ENCODE peak calls at places on chromosomes 4 and X, in four cellular contexts. P is mammary epithelial cell, R is tibial artery, S is AG04450. Z is an unnamed sample.
A peak's percentile ranks its signal among the peaks of the same experiment; 100 is the strongest.

GRCh38 chr4:18398661-18399060 is 377.1 kb upstream of the LCORL start:
- DNase-seq in P (no peak), R (no peak), S (no peak), Z (no peak)

GRCh38 chr4:152221816-152222516 is 313.9 kb downstream of the FBXW7 start:
- DNase-seq in P (no peak), R (no peak), S (no peak), Z (no peak)

GRCh38 chr4:120443111-120443510 is 376.5 kb upstream of the MAD2L1 start:
- DNase-seq in P (no peak), R (no peak), S (no peak), Z (no peak)

GRCh38 chrX:46577116-46578005 is 3.8 kb downstream of the CHST7 start:
- DNase-seq in P (peak; percentile 61), R (no peak), S (no peak), Z (no peak)

GRCh38 chrX:85851418-85851817 is 195.9 kb downstream of the CHM start:
- DNase-seq in P (peak; percentile 11), R (no peak), S (no peak), Z (no peak)

GRCh38 chrX:50877310-50877709 is 33.2 kb upstream of the BMP15 start:
- DNase-seq in P (no peak), R (no peak), S (no peak), Z (peak; percentile 31)

GRCh38 chrX:153814591-153815315 is 15.6 kb downstream of the PDZD4 start:
- DNase-seq in P (no peak), R (peak; percentile 10), S (no peak), Z (no peak)

GRCh38 chrX:63855896-63856295 is 70.9 kb upstream of the ARHGEF9 start:
- DNase-seq in P (peak; percentile 37), R (no peak), S (no peak), Z (no peak)

GRCh38 chr4:22474636-22475310 is 41.1 kb downstream of the ADGRA3 start:
- DNase-seq in P (peak; percentile 54), R (no peak), S (no peak), Z (no peak)

GRCh38 chr4:10179957-10180602 is 63.5 kb upstream of the WDR1 start:
- DNase-seq in P (no peak), R (no peak), S (no peak), Z (no peak)

GRCh38 chrX:106300656-106301055 is 132.6 kb downstream of the PWWP3B start:
- DNase-seq in P (peak; percentile 81), R (no peak), S (no peak), Z (peak; percentile 59)

GRCh38 chr4:75555294-75556164 is at the start of gene ODAPH:
- DNase-seq in P (peak; percentile 90), R (no peak), S (no peak), Z (peak; percentile 60)

GRCh38 chr4:589219-589963 is 13.3 kb upstream of the TMEM271 start:
- DNase-seq in P (no peak), R (no peak), S (no peak), Z (no peak)

GRCh38 chr4:587671-588350 is 11.7 kb upstream of the TMEM271 start:
- DNase-seq in P (no peak), R (no peak), S (no peak), Z (no peak)

GRCh38 chr4:590313-590841 is 14.3 kb upstream of the TMEM271 start:
- DNase-seq in P (no peak), R (peak; percentile 34), S (no peak), Z (no peak)

GRCh38 chr4:588351-588849 is 12.3 kb upstream of the TMEM271 start:
- DNase-seq in P (no peak), R (no peak), S (no peak), Z (no peak)

GRCh38 chr4:592825-593520 is 16.9 kb upstream of the TMEM271 start:
- DNase-seq in P (no peak), R (no peak), S (no peak), Z (no peak)
- H3K27ac ChIP-seq in P (no peak overlapping the region), R (no peak overlapping the region), S (no peak overlapping the region), Z (no peak overlapping the region)

GRCh38 chrX:72620550-72621145 is 48.0 kb upstream of the HDAC8 start:
- DNase-seq in P (peak; percentile 77), R (peak; percentile 83), S (peak; percentile 44), Z (peak; percentile 50)
- H3K27ac ChIP-seq in P (peak overlapping the region; percentile 80), R (peak overlapping the region; percentile 76), S (peak overlapping the region; percentile 40), Z (peak overlapping the region; percentile 89)

GRCh38 chr4:189807031-189807430 is 133.6 kb upstream of the FRG1 start:
- DNase-seq in P (no peak), R (no peak), S (no peak), Z (no peak)

GRCh38 chr4:189804884-189805283 is 135.8 kb upstream of the FRG1 start:
- DNase-seq in P (no peak), R (no peak), S (no peak), Z (no peak)

GRCh38 chr4:189806506-189806905 is 134.2 kb upstream of the FRG1 start:
- DNase-seq in P (no peak), R (no peak), S (no peak), Z (no peak)

GRCh38 chr4:189800545-189801088 is 140.1 kb upstream of the FRG1 start:
- DNase-seq in P (no peak), R (no peak), S (no peak), Z (no peak)

GRCh38 chr4:189802884-189803283 is 137.8 kb upstream of the FRG1 start:
- DNase-seq in P (no peak), R (no peak), S (no peak), Z (no peak)
- H3K27ac ChIP-seq in P (no peak overlapping the region), R (no peak overlapping the region), S (no peak overlapping the region), Z (no peak overlapping the region)

DNA sequence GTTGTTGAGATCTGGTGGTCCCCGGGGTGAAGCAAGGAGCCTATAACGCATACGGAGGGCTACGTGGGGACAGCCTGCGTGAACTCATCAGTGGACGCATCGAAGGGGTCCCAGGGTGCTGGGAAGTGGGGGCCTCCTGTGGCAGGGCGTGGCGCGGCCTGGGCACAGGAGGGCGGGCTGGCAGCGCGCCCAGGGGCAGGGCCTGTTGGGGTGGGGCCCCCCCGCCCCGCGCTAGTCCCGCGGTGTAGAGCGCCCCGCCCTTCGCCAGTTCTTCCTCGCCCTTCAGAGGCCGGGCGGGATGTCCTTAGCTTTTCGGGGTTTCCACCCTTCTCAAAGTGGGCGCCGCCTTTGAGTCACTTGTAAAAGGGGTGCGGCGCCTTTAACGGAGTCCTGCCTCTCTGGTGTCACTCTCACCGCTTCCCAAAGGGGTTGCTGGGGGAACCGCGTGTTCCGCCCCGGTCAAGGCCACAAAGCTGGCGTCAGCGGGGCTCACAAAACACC is 632 bp downstream of the PLP2 start:
- DNase-seq in P (peak; percentile 85), R (peak; percentile 87), S (no peak), Z (no peak)
- H3K27ac ChIP-seq in P (peak overlapping the region; percentile 93), R (peak overlapping the region; percentile 97), S (no peak overlapping the region), Z (peak overlapping the region; percentile 88)

GRCh38 chr4:181832305-181832704 is 410.9 kb upstream of the TENM3 start:
- DNase-seq in P (no peak), R (no peak), S (no peak), Z (no peak)
- H3K27ac ChIP-seq in P (no peak overlapping the region), R (no peak overlapping the region), S (no peak overlapping the region), Z (no peak overlapping the region)

DNA sequence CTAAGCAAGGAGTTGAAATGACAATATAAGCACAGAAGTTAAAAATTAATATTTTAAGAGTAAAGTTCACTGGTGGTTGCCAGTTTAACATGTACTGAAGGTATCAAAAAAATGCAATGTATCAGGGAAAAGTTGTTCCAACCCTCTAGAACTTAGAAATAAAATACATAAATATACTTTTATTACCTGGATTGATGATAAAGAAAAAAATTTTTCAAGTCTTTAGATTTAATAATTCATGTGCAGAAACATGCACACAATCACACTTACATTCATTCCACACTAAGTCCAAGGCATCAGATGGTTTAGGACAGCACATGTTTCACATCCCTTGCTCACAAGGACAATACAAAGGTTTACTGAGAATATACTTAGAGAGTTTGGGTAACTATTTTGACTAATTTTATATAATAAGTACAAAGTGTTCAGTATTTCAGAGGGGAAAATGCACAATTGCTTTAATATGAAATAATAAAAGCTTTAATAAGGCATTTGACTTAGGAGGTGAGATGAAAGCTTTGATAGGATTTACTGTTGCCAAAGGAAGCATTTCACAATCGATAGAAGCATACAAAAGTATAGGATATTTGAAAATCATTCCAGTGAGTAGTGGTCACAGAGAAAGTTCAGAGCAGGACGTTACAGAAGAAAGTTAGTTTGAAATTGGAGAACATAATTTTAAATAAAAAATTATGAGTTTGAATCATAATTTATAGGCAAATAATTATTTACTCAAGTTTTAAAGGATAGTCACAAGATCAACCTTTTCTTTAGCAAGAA is 392 bp upstream of the UGT2A3 start:
- DNase-seq in P (no peak), R (no peak), S (no peak), Z (no peak)
- H3K27ac ChIP-seq in P (no peak overlapping the region), R (no peak overlapping the region), S (no peak overlapping the region), Z (no peak overlapping the region)